ENCODE peak calls at places on chromosomes 5 and 9, in nine cellular contexts. F is astrocyte of the spinal cord; P is CD4-positive, alpha-beta T cell; Q is fibroblast of mammary gland; O is GM10248; D is foreskin fibroblast; R is epithelial cell of proximal tubule; Z is endothelial cell; A is IMR-90. I is an unnamed sample.

GRCh38 chr9:8521112-8521511 is 721.5 kb upstream of the DMAC1 start:
- DNase-seq in F (no peak), P (no peak), Q (no peak), O (no peak), D (no peak), R (no peak), Z (no peak), A (no peak), I (no peak)

GRCh38 chr9:138009456-138010273 is 132.1 kb downstream of the CACNA1B start:
- DNase-seq in F (no peak), P (no peak), Q (no peak), O (peak), D (no peak), R (no peak), Z (no peak), A (no peak), I (no peak)

GRCh38 chr5:168592014-168592368 is 12.8 kb upstream of the PANK3 start:
- DNase-seq in F (peak), P (no peak), Q (peak), O (no peak), D (peak), R (peak), Z (no peak), A (peak), I (no peak)

GRCh38 chr9:128684325-128685021 is 4.5 kb upstream of the SET start:
- DNase-seq in F (peak), P (peak), Q (peak), O (peak), D (peak), R (no peak), Z (peak), A (peak), I (no peak)

GRCh38 chr5:171464829-171465228 is 45.4 kb downstream of the FGF18 start:
- DNase-seq in F (no peak), P (no peak), Q (no peak), O (no peak), D (no peak), R (no peak), Z (no peak), A (no peak), I (no peak)

GRCh38 chr9:109903515-109904138 is 123.6 kb downstream of the PALM2AKAP2 start:
- DNase-seq in F (peak), P (peak), Q (peak), O (peak), D (peak), R (no peak), Z (peak), A (peak), I (no peak)

GRCh38 chr5:80867233-80867632 is 92.9 kb upstream of the RASGRF2 start:
- DNase-seq in F (no peak), P (no peak), Q (peak), O (no peak), D (peak), R (no peak), Z (no peak), A (peak), I (no peak)

GRCh38 chr9:126532951-126533910 is 80.5 kb upstream of the LMX1B start:
- DNase-seq in F (no peak), P (no peak), Q (no peak), O (no peak), D (no peak), R (no peak), Z (no peak), A (no peak), I (no peak)

GRCh38 chr5:178356459-178356872 is 123.9 kb upstream of the PHYKPL start:
- DNase-seq in F (no peak), P (no peak), Q (no peak), O (no peak), D (no peak), R (no peak), Z (peak), A (no peak), I (no peak)

GRCh38 chr9:2093920-2094597 is 78.9 kb downstream of the SMARCA2 start:
- DNase-seq in F (peak), P (no peak), Q (peak), O (no peak), D (peak), R (peak), Z (no peak), A (peak), I (no peak)

GRCh38 chr5:136070486-136071285 is 41.9 kb downstream of the TGFBI start:
- DNase-seq in F (no peak), P (no peak), Q (no peak), O (no peak), D (no peak), R (no peak), Z (no peak), A (no peak), I (no peak)

DNA sequence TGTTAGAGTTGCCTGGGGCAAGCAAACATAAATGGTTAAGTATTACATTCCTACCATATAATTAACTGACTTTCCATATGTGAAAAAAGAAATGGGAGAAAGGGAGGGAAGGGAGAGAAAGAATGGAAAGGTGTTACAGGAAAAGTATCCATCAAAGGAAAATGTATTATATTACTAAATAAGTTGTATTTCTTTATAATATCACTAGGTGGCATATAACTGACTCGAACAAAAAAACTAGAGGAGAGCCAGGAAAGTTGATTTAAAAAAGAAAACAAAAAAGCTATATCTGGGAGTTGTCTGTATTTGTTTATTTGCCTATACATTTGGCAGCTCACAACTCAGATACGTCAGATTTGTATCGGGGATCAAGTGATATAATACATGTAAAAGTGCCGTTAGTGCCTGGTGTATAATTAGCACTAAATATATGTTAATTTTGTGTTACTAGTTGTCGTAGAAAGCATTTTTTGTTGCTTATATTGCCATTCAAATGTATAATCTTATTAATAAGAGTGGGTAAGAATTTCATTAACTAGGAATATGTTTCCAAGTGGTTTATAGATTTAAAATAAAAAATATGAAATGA is 59.6 kb upstream of the ADAMTS19 start:
- DNase-seq in F (no peak), P (no peak), Q (peak), O (no peak), D (no peak), R (no peak), Z (no peak), A (no peak), I (no peak)
- TF ChIP-seq CTCF in F (no peak), P (no peak), Q (peak), O (no peak), D (no peak), R (peak), Z (peak), A (peak), I (no peak)

GRCh38 chr5:122237906-122238305 is 74.1 kb upstream of the SNCAIP start:
- DNase-seq in F (no peak), P (no peak), Q (no peak), O (no peak), D (no peak), R (no peak), Z (no peak), A (no peak), I (no peak)

DNA sequence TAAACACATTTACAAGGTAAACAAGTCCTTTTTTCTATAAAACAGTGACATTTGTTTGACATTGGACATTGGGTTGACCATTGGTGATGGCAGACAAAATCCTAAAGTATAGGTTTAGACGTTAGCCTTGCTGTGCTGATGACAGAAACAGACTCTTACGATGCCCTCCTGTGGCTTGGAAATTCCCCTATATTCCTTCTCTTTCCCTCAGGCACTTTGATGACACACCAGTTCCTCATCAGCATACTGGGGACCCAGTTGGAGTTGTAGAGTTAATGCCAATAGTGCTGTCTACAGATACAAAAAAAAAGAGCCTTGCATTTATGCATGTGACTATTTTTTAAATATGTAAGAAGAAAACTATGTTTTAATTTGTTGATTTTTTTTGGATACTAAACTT is 75.8 kb upstream of the SNCAIP start:
- DNase-seq in F (no peak), P (no peak), Q (no peak), O (no peak), D (no peak), R (no peak), Z (no peak), A (peak), I (no peak)
- TF ChIP-seq CTCF in F (no peak), P (no peak), Q (no peak), O (no peak), D (no peak), R (no peak), Z (no peak), A (no peak), I (no peak)

GRCh38 chr5:173527671-173528070 is 88.8 kb downstream of the BOD1 start:
- DNase-seq in F (no peak), P (no peak), Q (no peak), O (no peak), D (no peak), R (no peak), Z (no peak), A (no peak), I (no peak)

GRCh38 chr5:173529861-173530260 is 86.6 kb downstream of the BOD1 start:
- DNase-seq in F (no peak), P (no peak), Q (no peak), O (no peak), D (no peak), R (no peak), Z (no peak), A (no peak), I (no peak)

GRCh38 chr5:173531863-173532262 is 84.6 kb downstream of the BOD1 start:
- DNase-seq in F (no peak), P (no peak), Q (no peak), O (no peak), D (no peak), R (no peak), Z (no peak), A (no peak), I (no peak)

GRCh38 chr5:173532689-173533250 is 83.7 kb downstream of the BOD1 start:
- DNase-seq in F (no peak), P (no peak), Q (no peak), O (no peak), D (no peak), R (no peak), Z (no peak), A (no peak), I (no peak)

GRCh38 chr5:173530547-173530946 is 85.9 kb downstream of the BOD1 start:
- DNase-seq in F (no peak), P (no peak), Q (no peak), O (no peak), D (no peak), R (no peak), Z (no peak), A (no peak), I (no peak)
- TF ChIP-seq CTCF in F (no peak), P (no peak), Q (peak), O (no peak), D (no peak), R (peak), Z (no peak), A (no peak), I (no peak)

DNA sequence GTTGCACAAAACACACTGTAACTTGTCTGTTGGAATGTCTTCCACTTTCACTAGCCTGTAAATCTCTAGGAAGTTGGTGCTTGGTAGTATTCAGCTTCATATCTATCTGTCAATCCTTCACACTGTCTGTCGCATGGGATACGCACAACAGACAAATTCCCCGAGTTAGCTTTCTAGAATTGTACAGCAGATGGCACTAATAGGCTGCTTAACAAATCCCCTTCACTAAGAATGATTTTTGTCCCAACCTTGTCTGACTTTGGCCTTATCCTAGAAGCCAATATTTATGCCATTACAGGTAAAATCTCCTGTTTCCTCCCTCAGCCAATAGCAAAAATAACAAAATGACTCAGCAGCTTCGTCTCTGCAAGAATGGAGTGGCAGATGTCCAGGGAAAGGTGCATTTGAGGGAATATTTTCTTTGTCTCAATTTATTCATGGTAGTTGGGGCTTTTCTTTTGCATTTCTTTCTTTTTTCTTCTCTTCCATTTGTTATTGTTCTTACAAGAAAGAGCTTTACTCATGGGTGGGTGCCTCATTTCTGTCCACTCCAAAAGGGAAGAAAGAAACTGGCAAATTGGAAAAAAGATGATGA is 3.1 kb downstream of the NUDT2 start:
- DNase-seq in F (peak), P (no peak), Q (peak), O (no peak), D (no peak), R (peak), Z (peak), A (peak), I (no peak)
- TF ChIP-seq CTCF in F (peak), P (peak), Q (peak), O (peak), D (peak), R (peak), Z (no peak), A (peak), I (no peak)

DNA sequence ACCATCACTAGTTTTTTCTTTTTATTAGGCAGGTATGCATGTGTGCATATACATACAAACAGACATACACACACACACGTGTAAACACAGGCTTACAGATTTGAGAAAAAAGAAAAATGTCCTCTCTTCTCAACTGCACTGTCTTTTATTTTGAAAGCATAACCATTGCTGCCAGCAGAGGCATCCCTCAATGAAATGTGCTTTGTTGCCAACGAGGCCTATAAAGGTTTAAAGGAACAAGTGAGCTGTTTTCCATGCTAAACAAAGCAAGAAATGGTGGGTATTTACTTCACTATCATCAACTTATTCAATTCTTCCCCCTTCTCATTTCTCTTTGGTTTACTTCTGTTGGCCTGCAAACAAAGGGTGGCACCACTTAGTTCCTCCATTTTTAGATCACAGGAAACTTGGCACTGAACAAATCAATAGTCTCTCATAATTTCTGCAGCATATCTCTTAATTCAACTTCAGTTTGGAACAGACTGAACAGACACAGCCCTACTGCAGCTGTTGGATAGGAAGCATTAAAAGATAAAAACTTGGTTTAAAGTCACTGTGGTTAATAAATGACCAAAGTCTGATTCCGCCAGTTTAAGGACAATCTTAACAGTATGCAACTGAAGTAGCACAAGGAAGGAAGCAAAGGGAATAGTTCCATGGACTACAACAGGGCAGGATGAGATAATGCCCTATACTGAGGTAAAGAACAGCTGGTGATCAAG is 21.8 kb downstream of the TTC33 start:
- DNase-seq in F (no peak), P (no peak), Q (no peak), O (no peak), D (no peak), R (peak), Z (no peak), A (no peak), I (no peak)
- TF ChIP-seq CTCF in F (no peak), P (no peak), Q (no peak), O (no peak), D (no peak), R (no peak), Z (no peak), A (no peak), I (no peak)

GRCh38 chr9:27954858-27955257 is 381.6 kb upstream of the C9orf72 start:
- DNase-seq in F (no peak), P (no peak), Q (no peak), O (no peak), D (no peak), R (no peak), Z (no peak), A (no peak), I (no peak)
- TF ChIP-seq CTCF in F (no peak), P (no peak), Q (no peak), O (no peak), D (no peak), R (no peak), Z (no peak), A (no peak), I (no peak)

DNA sequence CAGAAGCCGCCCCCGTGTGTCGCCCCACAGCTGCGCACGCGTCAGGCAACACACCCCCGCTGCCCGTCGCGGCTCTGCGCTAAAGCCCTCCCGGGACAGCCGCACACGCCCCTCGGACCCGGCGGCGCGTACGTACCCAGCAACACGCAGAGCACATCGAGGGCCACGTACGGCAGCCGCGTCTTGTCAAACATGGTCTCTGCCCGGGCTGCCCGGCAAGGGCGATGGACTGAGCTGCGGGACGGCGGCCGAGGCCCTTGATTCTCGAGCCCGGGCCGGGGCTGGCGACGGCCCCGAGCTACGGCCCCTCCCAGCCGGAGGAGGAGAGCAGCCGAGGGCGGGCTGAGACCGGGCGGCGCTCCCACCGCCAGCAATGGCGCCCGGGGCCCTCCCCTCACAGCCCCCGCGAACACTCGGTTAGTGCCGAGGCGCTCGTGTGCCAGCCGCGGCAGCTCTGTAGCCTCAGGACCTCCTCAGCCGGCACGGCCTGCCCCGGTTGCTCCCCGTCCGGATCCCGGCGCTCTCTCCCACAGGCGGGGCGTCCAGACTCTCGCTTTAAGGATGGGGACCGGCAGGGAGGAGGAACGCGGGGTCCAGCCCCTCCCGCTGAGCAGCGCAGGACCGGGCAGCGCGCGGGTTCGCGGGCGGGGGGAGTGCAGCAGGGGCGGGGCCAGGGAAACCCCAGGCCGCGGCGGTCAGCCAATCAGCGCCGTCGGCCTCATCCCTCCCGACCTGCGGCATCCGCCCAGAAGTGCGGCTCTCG is at the start of gene PLPP1:
- DNase-seq in F (peak), P (peak), Q (peak), O (peak), D (peak), R (no peak), Z (peak), A (peak), I (peak)
- TF ChIP-seq CTCF in F (no peak), P (no peak), Q (no peak), O (peak), D (no peak), R (no peak), Z (no peak), A (no peak), I (no peak)

GRCh38 chr5:42057254-42057690 is 132.2 kb downstream of the FBXO4 start:
- DNase-seq in F (peak), P (peak), Q (peak), O (peak), D (peak), R (no peak), Z (peak), A (peak), I (no peak)
- TF ChIP-seq CTCF in F (peak), P (peak), Q (peak), O (peak), D (peak), R (peak), Z (peak), A (peak), I (no peak)